ENCODE peak calls at places on chromosomes 12 and 14, in nine cellular contexts. G is CD8-positive, alpha-beta T cell; T is neural progenitor cell; I is ovary; Y is IMR-90; H is heart left ventricle; K is bronchial epithelial cell; F is right atrium auricular region; Z is lower lobe of right lung. U is an unnamed sample. For H3K36me3, the result is how much of the 10 kb centered on the place peaks cover.

GRCh38 chr12:99979471-99979870 is 5.3 kb downstream of the ANKS1B start:
- DNase-seq in G (no peak), T (no peak), I (no peak), Y (no peak), H (no peak), K (no peak), F (no peak), Z (no peak), U (no peak)

GRCh38 chr12:122336015-122336946 is 70.0 kb upstream of the VPS33A start:
- DNase-seq in G (peak), T (peak), I (no peak), Y (peak), H (no peak), K (peak), F (no peak), Z (no peak), U (no peak)

GRCh38 chr12:29627221-29627620 is 129.7 kb upstream of the OVCH1 start:
- DNase-seq in G (no peak), T (no peak), I (no peak), Y (no peak), H (no peak), K (no peak), F (no peak), Z (no peak), U (no peak)

GRCh38 chr14:68811161-68811560 is 18.3 kb upstream of the ZFP36L1 start:
- DNase-seq in G (no peak), T (no peak), I (no peak), Y (no peak), H (no peak), K (no peak), F (peak), Z (no peak), U (peak)

GRCh38 chr12:102299731-102300130 is 102.1 kb upstream of the PMCH start:
- DNase-seq in G (no peak), T (no peak), I (no peak), Y (no peak), H (no peak), K (no peak), F (no peak), Z (no peak), U (no peak)

GRCh38 chr12:22702690-22703089 is 77.7 kb downstream of the ETNK1 start:
- DNase-seq in G (no peak), T (no peak), I (no peak), Y (no peak), H (no peak), K (peak), F (no peak), Z (no peak), U (no peak)

GRCh38 chr14:96167224-96168148 is 37.2 kb upstream of the BDKRB2 start:
- DNase-seq in G (no peak), T (no peak), I (no peak), Y (peak), H (no peak), K (peak), F (peak), Z (no peak), U (peak)

GRCh38 chr12:44876554-44877275 is 600 bp upstream of the NELL2 start:
- DNase-seq in G (peak), T (peak), I (no peak), Y (no peak), H (no peak), K (no peak), F (no peak), Z (no peak), U (peak)

GRCh38 chr12:57072661-57073060 is 5.9 kb downstream of the NEMP1 start:
- DNase-seq in G (no peak), T (no peak), I (no peak), Y (peak), H (no peak), K (no peak), F (no peak), Z (no peak), U (no peak)

GRCh38 chr12:79402626-79403025 is 288.1 kb downstream of the PAWR start:
- DNase-seq in G (no peak), T (no peak), I (no peak), Y (peak), H (no peak), K (no peak), F (no peak), Z (no peak), U (no peak)

GRCh38 chr12:68499616-68500015 is 111.1 kb upstream of the RAP1B start:
- DNase-seq in G (no peak), T (no peak), I (no peak), Y (no peak), H (no peak), K (peak), F (no peak), Z (no peak), U (no peak)

GRCh38 chr14:72560331-72560730 is 333.6 kb downstream of the DPF3 start:
- DNase-seq in G (no peak), T (no peak), I (no peak), Y (no peak), H (no peak), K (no peak), F (no peak), Z (no peak), U (no peak)

GRCh38 chr12:69309461-69309860 is 38.7 kb upstream of the LYZ start:
- DNase-seq in G (no peak), T (no peak), I (no peak), Y (peak), H (no peak), K (no peak), F (no peak), Z (no peak), U (no peak)

GRCh38 chr14:85142982-85143381 is 387.0 kb upstream of the FLRT2 start:
- DNase-seq in G (no peak), T (no peak), I (no peak), Y (no peak), H (no peak), K (no peak), F (no peak), Z (no peak), U (no peak)

GRCh38 chr14:50000215-50001145 is 107.6 kb downstream of the ARF6 start:
- DNase-seq in G (peak), T (peak), I (peak), Y (peak), H (peak), K (peak), F (peak), Z (peak), U (peak)

GRCh38 chr12:42260518-42260917 is 22.5 kb upstream of the YAF2 start:
- DNase-seq in G (no peak), T (no peak), I (no peak), Y (no peak), H (no peak), K (no peak), F (no peak), Z (no peak), U (no peak)

GRCh38 chr14:105485720-105486332 is 860 bp upstream of the CRIP1 start:
- DNase-seq in G (no peak), T (peak), I (no peak), Y (no peak), H (peak), K (no peak), F (no peak), Z (no peak), U (no peak)

GRCh38 chr12:49644620-49644994 is 21.2 kb downstream of the PRPF40B start:
- DNase-seq in G (peak), T (peak), I (peak), Y (peak), H (peak), K (peak), F (peak), Z (peak), U (peak)
- H3K36me3 ChIP-seq in G (under half), T (under half), I (under half), Y (half or more), H (half or more), K (under half), F (half or more), Z (half or more), U (under half)

GRCh38 chr12:40031965-40032364 is 73.9 kb downstream of the SLC2A13 start:
- DNase-seq in G (no peak), T (peak), I (no peak), Y (no peak), H (no peak), K (no peak), F (no peak), Z (no peak), U (no peak)
- TF ChIP-seq CTCF in G (no peak), T (peak), I (no peak), Y (no peak), H (no peak), K (no peak), F (no peak), Z (no peak), U (no peak)

DNA sequence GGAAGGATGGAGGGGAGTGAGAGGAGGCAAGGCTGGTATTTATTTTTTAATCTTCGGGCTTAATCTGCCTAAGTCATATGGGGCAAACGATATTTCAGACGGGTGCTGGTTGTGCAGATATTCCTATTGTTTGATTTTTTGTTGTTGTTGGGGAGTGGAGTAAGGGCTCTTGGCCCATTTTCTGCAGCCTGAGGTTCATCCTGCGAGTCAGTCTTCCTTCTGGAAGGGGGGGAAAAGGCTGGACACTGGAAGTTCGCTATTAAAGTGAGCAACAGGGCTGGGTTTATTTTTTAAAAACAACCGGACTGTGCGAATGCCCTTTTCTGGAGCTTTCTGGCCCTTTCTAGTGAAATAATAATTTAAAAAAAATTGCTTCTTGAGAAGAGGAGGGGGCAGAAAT is 2.3 kb downstream of the NRXN3 start:
- DNase-seq in G (no peak), T (no peak), I (no peak), Y (no peak), H (no peak), K (no peak), F (no peak), Z (no peak), U (no peak)
- H3K4me3 ChIP-seq in G (no peak), T (no peak), I (no peak), Y (no peak), H (no peak), K (no peak), F (no peak), Z (no peak), U (no peak)

GRCh38 chr12:108807996-108808725 is 49.2 kb downstream of the SSH1 start:
- DNase-seq in G (no peak), T (no peak), I (no peak), Y (no peak), H (no peak), K (no peak), F (no peak), Z (no peak), U (peak)
- H3K36me3 ChIP-seq in G (under half), T (under half), I (under half), Y (half or more), H (half or more), K (under half), F (half or more), Z (half or more), U (half or more)

GRCh38 chr14:101705733-101706508 is 55.6 kb upstream of the PPP2R5C start:
- DNase-seq in G (peak), T (peak), I (peak), Y (no peak), H (peak), K (no peak), F (no peak), Z (peak), U (peak)
- TF ChIP-seq CTCF in G (no peak), T (no peak), I (no peak), Y (no peak), H (no peak), K (no peak), F (no peak), Z (no peak), U (no peak)

DNA sequence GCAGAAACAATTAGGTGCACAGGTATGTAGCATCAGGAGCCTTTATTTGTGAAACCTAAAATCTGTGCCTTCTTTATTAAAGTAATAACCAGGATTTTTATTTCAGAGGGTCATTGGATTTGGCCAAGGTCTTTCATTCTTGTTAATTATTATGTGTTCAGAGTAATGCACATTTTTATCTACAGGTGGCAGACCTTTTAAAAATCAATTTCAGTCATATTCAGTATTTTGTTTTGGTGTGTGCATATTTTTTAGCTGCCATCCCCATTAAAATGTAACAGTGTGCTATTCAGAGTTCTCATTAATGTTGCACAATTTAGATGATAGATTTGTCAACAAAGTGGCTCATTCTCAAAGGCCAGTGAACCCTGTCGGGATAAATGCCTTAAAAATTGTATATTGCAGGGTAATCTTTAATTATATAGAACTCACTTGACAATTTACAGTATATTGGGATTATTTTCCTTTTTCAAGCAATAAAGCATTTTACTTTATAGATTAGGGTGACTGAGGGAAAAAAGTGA is 319.3 kb upstream of the SOX5 start:
- DNase-seq in G (no peak), T (no peak), I (no peak), Y (no peak), H (no peak), K (peak), F (no peak), Z (no peak), U (no peak)
- H3K4me3 ChIP-seq in G (no peak), T (no peak), I (no peak), Y (no peak), H (no peak), K (no peak), F (no peak), Z (no peak), U (no peak)

U was measured in spleen.